ENCODE peak calls at places on chromosomes 13 and 19, in five cellular contexts. One of them, this sample, is unnamed.

GRCh38 chr13:33789757-33790156 is 28.2 kb upstream of the RFC3 start:
- DNase-seq in naive thymus-derived CD4-positive, alpha-beta T cell: no peak
- DNase-seq in NCI-H1930: no peak
- DNase-seq in NCI-H1105 treated with DMSO at 0.1 percent for 48 hours: no peak
- DNase-seq in HTR-8/SVneo: no peak
- DNase-seq in this sample: no peak

GRCh38 chr19:55478364-55478763 is 1.9 kb downstream of the ZNF628 start:
- DNase-seq in NCI-H1930: no peak
- DNase-seq in HTR-8/SVneo: no peak
- DNase-seq in NCI-H1105 treated with DMSO at 0.1 percent for 48 hours: no peak
- DNase-seq in naive thymus-derived CD4-positive, alpha-beta T cell: no peak
- DNase-seq in this sample: no peak

GRCh38 chr13:32300920-32301319 is 14.2 kb downstream of the ZAR1L start:
- DNase-seq in NCI-H1105 treated with DMSO at 0.1 percent for 48 hours: no peak
- DNase-seq in NCI-H1930: no peak
- DNase-seq in HTR-8/SVneo: no peak
- DNase-seq in naive thymus-derived CD4-positive, alpha-beta T cell: no peak
- DNase-seq in this sample: no peak

GRCh38 chr19:11179716-11180297 is 17.5 kb downstream of the KANK2 start:
- DNase-seq in naive thymus-derived CD4-positive, alpha-beta T cell: no peak
- DNase-seq in HTR-8/SVneo: no peak
- DNase-seq in NCI-H1105 treated with DMSO at 0.1 percent for 48 hours: no peak
- DNase-seq in NCI-H1930: no peak
- DNase-seq in this sample: no peak

GRCh38 chr19:572891-573825 is 762 bp downstream of the BSG start:
- DNase-seq in naive thymus-derived CD4-positive, alpha-beta T cell: no peak
- DNase-seq in HTR-8/SVneo: no peak
- DNase-seq in NCI-H1930: no peak
- DNase-seq in NCI-H1105 treated with DMSO at 0.1 percent for 48 hours: peak; percentile 27
- DNase-seq in this sample: peak; percentile 82

GRCh38 chr13:37657134-37657533 is 58.6 kb upstream of the POSTN start:
- DNase-seq in HTR-8/SVneo: no peak
- DNase-seq in naive thymus-derived CD4-positive, alpha-beta T cell: no peak
- DNase-seq in NCI-H1105 treated with DMSO at 0.1 percent for 48 hours: no peak
- DNase-seq in NCI-H1930: no peak
- DNase-seq in this sample: peak; percentile 75

GRCh38 chr19:43467276-43467675 is 1.9 kb upstream of the LYPD3 start:
- DNase-seq in NCI-H1105 treated with DMSO at 0.1 percent for 48 hours: no peak
- DNase-seq in HTR-8/SVneo: no peak
- DNase-seq in naive thymus-derived CD4-positive, alpha-beta T cell: no peak
- DNase-seq in NCI-H1930: no peak
- DNase-seq in this sample: no peak

GRCh38 chr13:52147225-52147624 is 12.2 kb downstream of the NEK3 start:
- DNase-seq in naive thymus-derived CD4-positive, alpha-beta T cell: no peak
- DNase-seq in HTR-8/SVneo: no peak
- DNase-seq in NCI-H1105 treated with DMSO at 0.1 percent for 48 hours: no peak
- DNase-seq in NCI-H1930: no peak
- DNase-seq in this sample: no peak

GRCh38 chr13:30398601-30399072 is 23.7 kb upstream of the UBE2L5 start:
- DNase-seq in naive thymus-derived CD4-positive, alpha-beta T cell: no peak
- DNase-seq in NCI-H1930: no peak
- DNase-seq in NCI-H1105 treated with DMSO at 0.1 percent for 48 hours: no peak
- DNase-seq in HTR-8/SVneo: no peak
- DNase-seq in this sample: peak; percentile 49

GRCh38 chr19:55304279-55304978 is 20.6 kb downstream of the BRSK1 start:
- DNase-seq in NCI-H1105 treated with DMSO at 0.1 percent for 48 hours: peak; percentile 4
- DNase-seq in NCI-H1930: peak; percentile 34
- DNase-seq in HTR-8/SVneo: peak; percentile 51
- DNase-seq in naive thymus-derived CD4-positive, alpha-beta T cell: no peak
- DNase-seq in this sample: peak; percentile 43

GRCh38 chr13:19672990-19673389 is 39.5 kb downstream of the MPHOSPH8 start:
- DNase-seq in NCI-H1930: no peak
- DNase-seq in NCI-H1105 treated with DMSO at 0.1 percent for 48 hours: no peak
- DNase-seq in naive thymus-derived CD4-positive, alpha-beta T cell: no peak
- DNase-seq in HTR-8/SVneo: no peak
- DNase-seq in this sample: no peak

GRCh38 chr19:46787331-46788100 is 878 bp downstream of the SLC1A5 start:
- DNase-seq in HTR-8/SVneo: peak; percentile 44
- DNase-seq in NCI-H1930: peak; percentile 20
- DNase-seq in naive thymus-derived CD4-positive, alpha-beta T cell: peak; percentile 38
- DNase-seq in NCI-H1105 treated with DMSO at 0.1 percent for 48 hours: peak; percentile 45
- DNase-seq in this sample: peak; percentile 84

GRCh38 chr13:32309812-32310706 is 5.1 kb downstream of the ZAR1L start:
- DNase-seq in NCI-H1105 treated with DMSO at 0.1 percent for 48 hours: peak; percentile 28
- DNase-seq in HTR-8/SVneo: no peak
- DNase-seq in NCI-H1930: no peak
- DNase-seq in naive thymus-derived CD4-positive, alpha-beta T cell: peak; percentile 51
- DNase-seq in this sample: peak; percentile 73

GRCh38 chr13:95133498-95133897 is 167.8 kb downstream of the ABCC4 start:
- DNase-seq in NCI-H1105 treated with DMSO at 0.1 percent for 48 hours: no peak
- DNase-seq in HTR-8/SVneo: no peak
- DNase-seq in NCI-H1930: no peak
- DNase-seq in naive thymus-derived CD4-positive, alpha-beta T cell: no peak
- DNase-seq in this sample: no peak

GRCh38 chr19:3409346-3410064 is 43.1 kb downstream of the NFIC start:
- DNase-seq in NCI-H1930: no peak
- DNase-seq in naive thymus-derived CD4-positive, alpha-beta T cell: no peak
- DNase-seq in HTR-8/SVneo: no peak
- DNase-seq in NCI-H1105 treated with DMSO at 0.1 percent for 48 hours: peak; percentile 34
- DNase-seq in this sample: peak; percentile 24

GRCh38 chr19:10417598-10418280 is 2.6 kb upstream of the PDE4A start:
- DNase-seq in NCI-H1930: no peak
- DNase-seq in HTR-8/SVneo: no peak
- DNase-seq in NCI-H1105 treated with DMSO at 0.1 percent for 48 hours: peak; percentile 17
- DNase-seq in naive thymus-derived CD4-positive, alpha-beta T cell: no peak
- DNase-seq in this sample: no peak

GRCh38 chr19:50060107-50060506 is 34.3 kb downstream of the ZNF473 start:
- DNase-seq in naive thymus-derived CD4-positive, alpha-beta T cell: no peak
- DNase-seq in HTR-8/SVneo: no peak
- DNase-seq in NCI-H1930: no peak
- DNase-seq in NCI-H1105 treated with DMSO at 0.1 percent for 48 hours: no peak
- DNase-seq in this sample: no peak

GRCh38 chr13:19587635-19588300 is 26.4 kb upstream of the TPTE2 start:
- DNase-seq in HTR-8/SVneo: no peak
- DNase-seq in naive thymus-derived CD4-positive, alpha-beta T cell: peak; percentile 42
- DNase-seq in NCI-H1930: peak; percentile 11
- DNase-seq in NCI-H1105 treated with DMSO at 0.1 percent for 48 hours: peak; percentile 16
- DNase-seq in this sample: peak; percentile 63

GRCh38 chr19:5971714-5972354 is 6.1 kb downstream of the RANBP3 start:
- DNase-seq in NCI-H1105 treated with DMSO at 0.1 percent for 48 hours: no peak
- DNase-seq in NCI-H1930: no peak
- DNase-seq in HTR-8/SVneo: no peak
- DNase-seq in naive thymus-derived CD4-positive, alpha-beta T cell: no peak
- DNase-seq in this sample: no peak

GRCh38 chr13:25432686-25433085 is 60.9 kb downstream of the ATP8A2 start:
- DNase-seq in HTR-8/SVneo: no peak
- DNase-seq in naive thymus-derived CD4-positive, alpha-beta T cell: no peak
- DNase-seq in NCI-H1105 treated with DMSO at 0.1 percent for 48 hours: no peak
- DNase-seq in NCI-H1930: no peak
- DNase-seq in this sample: no peak

GRCh38 chr19:33325920-33326319 is 23.6 kb upstream of the CEBPA start:
- DNase-seq in NCI-H1105 treated with DMSO at 0.1 percent for 48 hours: no peak
- DNase-seq in HTR-8/SVneo: no peak
- DNase-seq in naive thymus-derived CD4-positive, alpha-beta T cell: no peak
- DNase-seq in NCI-H1930: no peak
- DNase-seq in this sample: peak; percentile 41

GRCh38 chr19:31693131-31693700 is 344.0 kb upstream of the TSHZ3 start:
- DNase-seq in HTR-8/SVneo: no peak
- DNase-seq in naive thymus-derived CD4-positive, alpha-beta T cell: no peak
- DNase-seq in NCI-H1105 treated with DMSO at 0.1 percent for 48 hours: no peak
- DNase-seq in NCI-H1930: no peak
- DNase-seq in this sample: no peak

GRCh38 chr13:87153371-87153770 is 517.8 kb upstream of the SLITRK5 start:
- DNase-seq in NCI-H1930: no peak
- DNase-seq in naive thymus-derived CD4-positive, alpha-beta T cell: no peak
- DNase-seq in HTR-8/SVneo: no peak
- DNase-seq in NCI-H1105 treated with DMSO at 0.1 percent for 48 hours: no peak
- DNase-seq in this sample: no peak

GRCh38 chr19:42129399-42130253 is 2.6 kb downstream of the POU2F2 start:
- DNase-seq in naive thymus-derived CD4-positive, alpha-beta T cell: no peak
- DNase-seq in NCI-H1105 treated with DMSO at 0.1 percent for 48 hours: no peak
- DNase-seq in HTR-8/SVneo: no peak
- DNase-seq in NCI-H1930: no peak
- DNase-seq in this sample: peak; percentile 81

GRCh38 chr19:11173516-11174155 is 18.1 kb upstream of the SPC24 start:
- DNase-seq in HTR-8/SVneo: no peak
- DNase-seq in NCI-H1105 treated with DMSO at 0.1 percent for 48 hours: no peak
- DNase-seq in NCI-H1930: no peak
- DNase-seq in naive thymus-derived CD4-positive, alpha-beta T cell: no peak
- DNase-seq in this sample: no peak

GRCh38 chr19:13953021-13953531 is 767 bp downstream of the DCAF15 start:
- DNase-seq in HTR-8/SVneo: no peak
- DNase-seq in NCI-H1105 treated with DMSO at 0.1 percent for 48 hours: no peak
- DNase-seq in naive thymus-derived CD4-positive, alpha-beta T cell: no peak
- DNase-seq in NCI-H1930: no peak
- DNase-seq in this sample: peak; percentile 87

GRCh38 chr13:101623469-101624209 is 171.2 kb downstream of the ITGBL1 start:
- DNase-seq in naive thymus-derived CD4-positive, alpha-beta T cell: no peak
- DNase-seq in NCI-H1105 treated with DMSO at 0.1 percent for 48 hours: no peak
- DNase-seq in NCI-H1930: no peak
- DNase-seq in HTR-8/SVneo: peak; percentile 2
- DNase-seq in this sample: peak; percentile 52

GRCh38 chr19:8310342-8311055 is 2.3 kb upstream of the CD320 start:
- DNase-seq in naive thymus-derived CD4-positive, alpha-beta T cell: no peak
- DNase-seq in HTR-8/SVneo: no peak
- DNase-seq in NCI-H1105 treated with DMSO at 0.1 percent for 48 hours: no peak
- DNase-seq in NCI-H1930: no peak
- DNase-seq in this sample: no peak

GRCh38 chr13:59877933-59878332 is 285.8 kb downstream of the DIAPH3 start:
- DNase-seq in NCI-H1105 treated with DMSO at 0.1 percent for 48 hours: no peak
- DNase-seq in naive thymus-derived CD4-positive, alpha-beta T cell: no peak
- DNase-seq in NCI-H1930: no peak
- DNase-seq in HTR-8/SVneo: no peak
- DNase-seq in this sample: peak; percentile 69

GRCh38 chr19:40907968-40908735 is 26.1 kb upstream of the CYP2A7 start:
- DNase-seq in NCI-H1105 treated with DMSO at 0.1 percent for 48 hours: no peak
- DNase-seq in naive thymus-derived CD4-positive, alpha-beta T cell: peak; percentile 59
- DNase-seq in NCI-H1930: no peak
- DNase-seq in HTR-8/SVneo: no peak
- DNase-seq in this sample: peak; percentile 11